ENCODE peak calls at places on chromosomes 11 and 22, in four cellular contexts. P is iris pigment epithelial cell, S is thoracic aorta, M is GM12878. C is an unnamed sample.

GRCh38 chr11:66076561-66076960 is 6.5 kb downstream of the PACS1 start:
- DNase-seq in M (no peak), P (no peak), S (no peak), C (no peak)

GRCh38 chr11:73257342-73258103 is 14.6 kb upstream of the P2RY6 start:
- DNase-seq in M (no peak), P (peak), S (peak), C (no peak)

GRCh38 chr22:41619979-41620645 is 731 bp downstream of the DESI1 start:
- DNase-seq in P (peak), M (no peak), S (no peak), C (no peak)

GRCh38 chr11:66418168-66418985 is 2.5 kb upstream of the NPAS4 start:
- DNase-seq in M (peak), S (peak), P (peak), C (no peak)

GRCh38 chr11:34259087-34259486 is 98.7 kb downstream of the ABTB2 start:
- DNase-seq in S (no peak), P (no peak), M (no peak), C (no peak)

GRCh38 chr22:23383491-23384450 is 196.3 kb downstream of the IGLL1 start:
- DNase-seq in S (no peak), M (no peak), P (no peak), C (no peak)

GRCh38 chr11:75508051-75508561 is 17.6 kb downstream of the GDPD5 start:
- DNase-seq in P (no peak), S (no peak), M (peak), C (peak)

GRCh38 chr11:9460322-9461067 is at the start of gene ZNF143:
- DNase-seq in M (peak), S (peak), P (peak), C (peak)

GRCh38 chr11:108758458-108758857 is 93.6 kb downstream of the DDX10 start:
- DNase-seq in P (peak), M (no peak), S (no peak), C (no peak)

GRCh38 chr11:100970273-100971164 is 159.1 kb downstream of the PGR start:
- DNase-seq in M (no peak), S (no peak), P (peak), C (no peak)

GRCh38 chr11:63478896-63479295 is 12.1 kb downstream of the PLAAT5 start:
- DNase-seq in S (no peak), P (peak), M (peak), C (peak)

GRCh38 chr11:128628343-128628673 is 41.0 kb upstream of the ETS1 start:
- DNase-seq in S (no peak), M (no peak), P (no peak), C (no peak)

GRCh38 chr22:43343262-43343988 is at the start of gene SCUBE1:
- DNase-seq in P (peak), M (no peak), S (no peak), C (no peak)

GRCh38 chr11:64713031-64713780 is 9.8 kb downstream of the NRXN2 start:
- DNase-seq in P (peak), M (no peak), S (no peak), C (no peak)

GRCh38 chr11:2886191-2886894 is 768 bp upstream of the CDKN1C start:
- DNase-seq in S (no peak), M (no peak), P (peak), C (no peak)

GRCh38 chr11:70082829-70083228 is 4.7 kb downstream of the ANO1 start:
- DNase-seq in M (no peak), P (no peak), S (no peak), C (no peak)

GRCh38 chr11:78344114-78344513 is 73.5 kb downstream of the GAB2 start:
- DNase-seq in P (no peak), S (no peak), M (no peak), C (no peak)

GRCh38 chr22:45644714-45645113 is 26.9 kb upstream of the ATXN10 start:
- DNase-seq in P (no peak), M (no peak), S (no peak), C (no peak)

GRCh38 chr11:72947229-72947628 is 133.0 kb downstream of the ATG16L2 start:
- DNase-seq in M (no peak), P (peak), S (no peak), C (no peak)

GRCh38 chr11:134026655-134027343 is 42.1 kb upstream of the JAM3 start:
- DNase-seq in S (no peak), M (no peak), P (no peak), C (no peak)

GRCh38 chr11:36146437-36146836 is 142.8 kb downstream of the COMMD9 start:
- DNase-seq in M (no peak), P (no peak), S (no peak), C (no peak)

GRCh38 chr22:21816787-21817496 is 50.5 kb downstream of the MAPK1 start:
- DNase-seq in S (no peak), M (peak), P (peak), C (peak)

GRCh38 chr22:39297490-39298193 is 21.8 kb downstream of the RPL3 start:
- DNase-seq in M (no peak), S (no peak), P (no peak), C (no peak)

C was measured in GM12864.